ENCODE peak calls at places on chromosomes 3 and 15, in seven cellular contexts. One of them, this sample, is unnamed.

GRCh38 chr3:23611737-23612295 is 193.9 kb upstream of the UBE2E1 start:
- DNase-seq in NCI-H2081: no peak
- DNase-seq in RWPE1: no peak
- DNase-seq in EH: peak; percentile 73
- DNase-seq in activated naive CD8-positive, alpha-beta T cell treated with anti-CD3 and anti-CD28 coated beads, Interleukin-2, amount 50 U/mL, for 16 hours: no peak
- DNase-seq in HFFc6: peak; percentile 48
- DNase-seq in hypothalamus: peak; percentile 56
- DNase-seq in this sample: peak; percentile 66

GRCh38 chr3:25513642-25514266 is 85.7 kb downstream of the RARB start:
- DNase-seq in NCI-H2081: no peak
- DNase-seq in RWPE1: no peak
- DNase-seq in EH: peak; percentile 43
- DNase-seq in activated naive CD8-positive, alpha-beta T cell treated with anti-CD3 and anti-CD28 coated beads, Interleukin-2, amount 50 U/mL, for 16 hours: no peak
- DNase-seq in HFFc6: no peak
- DNase-seq in hypothalamus: no peak
- DNase-seq in this sample: no peak

GRCh38 chr3:73674280-73674679 is 49.5 kb upstream of the PDZRN3 start:
- DNase-seq in NCI-H2081: peak; percentile 20
- DNase-seq in RWPE1: no peak
- DNase-seq in EH: no peak
- DNase-seq in activated naive CD8-positive, alpha-beta T cell treated with anti-CD3 and anti-CD28 coated beads, Interleukin-2, amount 50 U/mL, for 16 hours: no peak
- DNase-seq in HFFc6: no peak
- DNase-seq in hypothalamus: no peak
- DNase-seq in this sample: no peak

GRCh38 chr15:75042730-75043508 is 19.5 kb downstream of the PPCDC start:
- DNase-seq in NCI-H2081: no peak
- DNase-seq in RWPE1: no peak
- DNase-seq in EH: peak; percentile 51
- DNase-seq in activated naive CD8-positive, alpha-beta T cell treated with anti-CD3 and anti-CD28 coated beads, Interleukin-2, amount 50 U/mL, for 16 hours: no peak
- DNase-seq in HFFc6: no peak
- DNase-seq in hypothalamus: peak; percentile 29
- DNase-seq in this sample: no peak

GRCh38 chr3:144189044-144189443 is 217.4 kb downstream of the DIPK2A start:
- DNase-seq in NCI-H2081: no peak
- DNase-seq in RWPE1: no peak
- DNase-seq in EH: peak; percentile 16
- DNase-seq in activated naive CD8-positive, alpha-beta T cell treated with anti-CD3 and anti-CD28 coated beads, Interleukin-2, amount 50 U/mL, for 16 hours: no peak
- DNase-seq in HFFc6: no peak
- DNase-seq in hypothalamus: no peak
- DNase-seq in this sample: no peak

GRCh38 chr3:158539414-158540014 is 31.5 kb upstream of the MLF1 start:
- DNase-seq in NCI-H2081: peak; percentile 81
- DNase-seq in RWPE1: peak; percentile 24
- DNase-seq in EH: peak; percentile 61
- DNase-seq in activated naive CD8-positive, alpha-beta T cell treated with anti-CD3 and anti-CD28 coated beads, Interleukin-2, amount 50 U/mL, for 16 hours: peak; percentile 1
- DNase-seq in HFFc6: peak; percentile 52
- DNase-seq in hypothalamus: no peak
- DNase-seq in this sample: no peak

GRCh38 chr3:65265942-65266341 is 578.1 kb upstream of the ADAMTS9 start:
- DNase-seq in NCI-H2081: no peak
- DNase-seq in RWPE1: no peak
- DNase-seq in EH: no peak
- DNase-seq in activated naive CD8-positive, alpha-beta T cell treated with anti-CD3 and anti-CD28 coated beads, Interleukin-2, amount 50 U/mL, for 16 hours: no peak
- DNase-seq in HFFc6: no peak
- DNase-seq in hypothalamus: no peak
- DNase-seq in this sample: no peak

GRCh38 chr3:55749036-55749435 is 261.9 kb upstream of the WNT5A start:
- DNase-seq in NCI-H2081: no peak
- DNase-seq in RWPE1: no peak
- DNase-seq in EH: no peak
- DNase-seq in activated naive CD8-positive, alpha-beta T cell treated with anti-CD3 and anti-CD28 coated beads, Interleukin-2, amount 50 U/mL, for 16 hours: no peak
- DNase-seq in HFFc6: no peak
- DNase-seq in hypothalamus: no peak
- DNase-seq in this sample: no peak

GRCh38 chr15:33243869-33244268 is 49.4 kb upstream of the FMN1 start:
- DNase-seq in NCI-H2081: no peak
- DNase-seq in RWPE1: peak; percentile 61
- DNase-seq in EH: peak; percentile 67
- DNase-seq in activated naive CD8-positive, alpha-beta T cell treated with anti-CD3 and anti-CD28 coated beads, Interleukin-2, amount 50 U/mL, for 16 hours: no peak
- DNase-seq in HFFc6: peak; percentile 69
- DNase-seq in hypothalamus: no peak
- DNase-seq in this sample: no peak

GRCh38 chr15:92527197-92527596 is 128.4 kb downstream of the FAM174B start:
- DNase-seq in NCI-H2081: peak; percentile 13
- DNase-seq in RWPE1: no peak
- DNase-seq in EH: no peak
- DNase-seq in activated naive CD8-positive, alpha-beta T cell treated with anti-CD3 and anti-CD28 coated beads, Interleukin-2, amount 50 U/mL, for 16 hours: no peak
- DNase-seq in HFFc6: peak; percentile 6
- DNase-seq in hypothalamus: no peak
- DNase-seq in this sample: no peak